ENCODE peak calls at places on chromosome 17, in six cellular contexts. L is IMR-90, D is mesenchymal stem cell, U is neuronal stem cell, Y is colonic mucosa, R is tibial artery. K is an unnamed sample.

GRCh38 chr17:66493283-66494019 is 191.0 kb downstream of the PRKCA start:
- DNase-seq in L (peak), D (peak), U (no peak), Y (no peak), R (no peak), K (no peak)

GRCh38 chr17:56808503-56808902 is 25.2 kb downstream of the C17orf67 start:
- DNase-seq in L (no peak), D (no peak), U (no peak), Y (no peak), R (no peak), K (no peak)

GRCh38 chr17:27667656-27668487 is 36.9 kb downstream of the LGALS9 start:
- DNase-seq in L (no peak), D (no peak), U (no peak), Y (no peak), R (peak), K (no peak)

GRCh38 chr17:7889166-7889584 is 586 bp downstream of the CHD3 start:
- DNase-seq in L (peak), D (peak), U (peak), Y (peak), R (peak), K (peak)

GRCh38 chr17:75047398-75048098 is 523 bp downstream of the KCTD2 start:
- DNase-seq in L (no peak), D (peak), U (peak), Y (peak), R (peak), K (peak)

GRCh38 chr17:5027921-5028320 is 7.3 kb downstream of the SLC52A1 start:
- DNase-seq in L (no peak), D (no peak), U (no peak), Y (no peak), R (no peak), K (no peak)

GRCh38 chr17:13416748-13417363 is 184.9 kb downstream of the HS3ST3A1 start:
- DNase-seq in L (no peak), D (no peak), U (no peak), Y (no peak), R (no peak), K (no peak)

GRCh38 chr17:28552201-28552999 is at the start of gene UNC119:
- DNase-seq in L (peak), D (peak), U (peak), Y (peak), R (peak), K (peak)

GRCh38 chr17:40139566-40140058 is 725 bp upstream of the CASC3 start:
- DNase-seq in L (no peak), D (no peak), U (no peak), Y (peak), R (no peak), K (no peak)

GRCh38 chr17:4998027-4998665 is 396 bp downstream of the KIF1C start:
- DNase-seq in L (no peak), D (peak), U (peak), Y (peak), R (peak), K (peak)

GRCh38 chr17:55089955-55090573 is 121.5 kb downstream of the STXBP4 start:
- DNase-seq in L (peak), D (peak), U (no peak), Y (no peak), R (no peak), K (no peak)

GRCh38 chr17:75138519-75138918 is 7.0 kb upstream of the NT5C start:
- DNase-seq in L (peak), D (no peak), U (no peak), Y (no peak), R (no peak), K (no peak)

GRCh38 chr17:48541574-48542113 is 3.3 kb downstream of the HOXB2 start:
- DNase-seq in L (peak), D (peak), U (no peak), Y (no peak), R (no peak), K (peak)

GRCh38 chr17:46191332-46192210 is 1.7 kb downstream of the KANSL1 start:
- DNase-seq in L (no peak), D (peak), U (peak), Y (peak), R (peak), K (no peak)

GRCh38 chr17:73335591-73336503 is 24.0 kb upstream of the CDC42EP4 start:
- DNase-seq in L (no peak), D (no peak), U (no peak), Y (peak), R (no peak), K (no peak)

GRCh38 chr17:13582776-13583414 is 18.8 kb downstream of the HS3ST3A1 start:
- DNase-seq in L (peak), D (no peak), U (no peak), Y (no peak), R (no peak), K (no peak)

GRCh38 chr17:31158741-31159377 is 64.1 kb downstream of the NF1 start:
- DNase-seq in L (peak), D (peak), U (no peak), Y (no peak), R (no peak), K (no peak)

GRCh38 chr17:83083368-83084201 is 4.2 kb downstream of the METRNL start:
- DNase-seq in L (peak), D (peak), U (no peak), Y (peak), R (no peak), K (no peak)

GRCh38 chr17:32590974-32591373 is 104.2 kb downstream of the CDK5R1 start:
- DNase-seq in L (no peak), D (no peak), U (no peak), Y (no peak), R (no peak), K (no peak)

GRCh38 chr17:32593003-32593402 is 106.2 kb downstream of the CDK5R1 start:
- DNase-seq in L (no peak), D (peak), U (no peak), Y (no peak), R (no peak), K (no peak)

GRCh38 chr17:32596206-32596605 is 109.4 kb downstream of the CDK5R1 start:
- DNase-seq in L (no peak), D (no peak), U (no peak), Y (no peak), R (no peak), K (no peak)

GRCh38 chr17:32591428-32591827 is 104.6 kb downstream of the CDK5R1 start:
- DNase-seq in L (no peak), D (no peak), U (no peak), Y (no peak), R (no peak), K (no peak)

GRCh38 chr17:32596666-32597065 is 109.9 kb downstream of the CDK5R1 start:
- DNase-seq in L (peak), D (no peak), U (no peak), Y (no peak), R (no peak), K (no peak)
- H3K27ac ChIP-seq in L (no peak), D (no peak), U (no peak), Y (no peak), R (no peak), K (no peak)

GRCh38 chr17:76538281-76538931 is 897 bp upstream of the CYGB start:
- DNase-seq in L (no peak), D (peak), U (no peak), Y (no peak), R (peak), K (no peak)
- H3K27ac ChIP-seq in L (no peak), D (no peak), U (no peak), Y (peak), R (no peak), K (peak)

GRCh38 chr17:42411321-42411820 is 11.7 kb downstream of the CAVIN1 start:
- DNase-seq in L (no peak), D (no peak), U (no peak), Y (no peak), R (no peak), K (no peak)
- H3K27ac ChIP-seq in L (peak), D (no peak), U (no peak), Y (no peak), R (peak), K (peak)

GRCh38 chr17:307741-308507 is 44.7 kb downstream of the RPH3AL start:
- DNase-seq in L (no peak), D (no peak), U (no peak), Y (no peak), R (no peak), K (no peak)

GRCh38 chr17:311119-311848 is 41.3 kb downstream of the RPH3AL start:
- DNase-seq in L (no peak), D (no peak), U (no peak), Y (no peak), R (no peak), K (no peak)

GRCh38 chr17:310111-311010 is 42.2 kb downstream of the RPH3AL start:
- DNase-seq in L (no peak), D (no peak), U (peak), Y (no peak), R (no peak), K (no peak)

GRCh38 chr17:307295-307691 is 45.3 kb downstream of the RPH3AL start:
- DNase-seq in L (no peak), D (no peak), U (no peak), Y (no peak), R (no peak), K (no peak)

GRCh38 chr17:309361-309888 is 43.2 kb downstream of the RPH3AL start:
- DNase-seq in L (no peak), D (peak), U (peak), Y (no peak), R (no peak), K (no peak)
- H3K27ac ChIP-seq in L (no peak), D (no peak), U (peak), Y (no peak), R (no peak), K (no peak)

GRCh38 chr17:81049973-81050551 is 15.1 kb downstream of the BAIAP2 start:
- DNase-seq in L (no peak), D (peak), U (no peak), Y (peak), R (no peak), K (peak)

GRCh38 chr17:81050645-81051625 is 16.0 kb downstream of the BAIAP2 start:
- DNase-seq in L (no peak), D (peak), U (no peak), Y (no peak), R (no peak), K (no peak)

GRCh38 chr17:81048827-81049371 is 13.9 kb downstream of the BAIAP2 start:
- DNase-seq in L (no peak), D (peak), U (no peak), Y (no peak), R (no peak), K (no peak)

GRCh38 chr17:81046770-81047359 is 11.9 kb downstream of the BAIAP2 start:
- DNase-seq in L (no peak), D (peak), U (no peak), Y (no peak), R (no peak), K (no peak)

DNA sequence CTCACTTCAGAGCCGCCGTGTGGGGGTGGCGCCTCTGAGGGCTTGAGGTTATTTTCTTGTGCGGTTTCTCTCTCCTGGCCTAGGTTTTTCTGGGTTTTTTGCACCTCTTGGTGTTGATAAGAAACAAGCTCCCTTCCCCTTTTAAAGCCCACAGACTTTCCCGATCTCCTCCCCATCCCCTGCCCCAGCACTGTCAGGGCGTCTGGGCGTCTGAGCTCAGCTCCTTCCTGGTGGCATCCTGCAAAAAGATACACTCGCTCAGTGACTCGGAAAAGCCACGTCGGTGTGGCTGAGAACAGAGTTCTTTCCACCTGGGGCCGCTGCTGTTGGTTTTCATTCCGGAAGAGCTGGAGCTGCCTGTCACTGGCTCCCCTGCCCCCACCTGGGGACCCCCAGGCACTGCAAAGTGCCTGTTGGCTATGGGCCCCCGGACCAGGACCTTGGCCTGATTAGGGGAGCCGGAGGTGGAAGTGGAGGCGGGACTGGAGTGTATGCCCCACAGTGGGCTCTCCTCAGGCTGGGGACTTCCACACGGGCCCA is 14.5 kb downstream of the BAIAP2 start:
- DNase-seq in L (no peak), D (peak), U (no peak), Y (no peak), R (no peak), K (no peak)
- H3K27ac ChIP-seq in L (no peak), D (peak), U (no peak), Y (no peak), R (no peak), K (peak)

GRCh38 chr17:76198702-76199101 is 41.6 kb downstream of the RNF157 start:
- DNase-seq in L (no peak), D (no peak), U (no peak), Y (no peak), R (no peak), K (no peak)
- H3K27ac ChIP-seq in L (no peak), D (no peak), U (no peak), Y (no peak), R (no peak), K (no peak)

GRCh38 chr17:67716405-67716798 is 1.3 kb upstream of the NOL11 start:
- DNase-seq in L (no peak), D (no peak), U (no peak), Y (no peak), R (no peak), K (no peak)
- H3K27ac ChIP-seq in L (no peak), D (peak), U (no peak), Y (no peak), R (no peak), K (no peak)

GRCh38 chr17:77383613-77384608 is 243.1 kb downstream of the SEC14L1 start:
- DNase-seq in L (no peak), D (no peak), U (no peak), Y (no peak), R (peak), K (peak)

GRCh38 chr17:77388384-77389306 is 247.9 kb downstream of the SEC14L1 start:
- DNase-seq in L (no peak), D (peak), U (no peak), Y (no peak), R (no peak), K (no peak)

GRCh38 chr17:77386502-77387192 is 245.9 kb downstream of the SEC14L1 start:
- DNase-seq in L (no peak), D (no peak), U (no peak), Y (no peak), R (no peak), K (no peak)

GRCh38 chr17:77387891-77388290 is 247.1 kb downstream of the SEC14L1 start:
- DNase-seq in L (no peak), D (no peak), U (no peak), Y (no peak), R (no peak), K (no peak)

GRCh38 chr17:77385750-77386501 is 245.2 kb downstream of the SEC14L1 start:
- DNase-seq in L (no peak), D (no peak), U (no peak), Y (no peak), R (peak), K (peak)
- H3K27ac ChIP-seq in L (peak), D (no peak), U (peak), Y (no peak), R (peak), K (peak)

GRCh38 chr17:16247589-16247984 is 30.6 kb downstream of the PIGL start:
- DNase-seq in L (no peak), D (no peak), U (no peak), Y (no peak), R (no peak), K (no peak)

GRCh38 chr17:16251043-16251442 is 34.0 kb downstream of the PIGL start:
- DNase-seq in L (no peak), D (no peak), U (no peak), Y (no peak), R (no peak), K (no peak)

GRCh38 chr17:16251556-16251955 is 34.5 kb downstream of the PIGL start:
- DNase-seq in L (no peak), D (no peak), U (no peak), Y (no peak), R (no peak), K (no peak)

GRCh38 chr17:16255481-16255901 is 38.5 kb downstream of the PIGL start:
- DNase-seq in L (peak), D (no peak), U (peak), Y (peak), R (peak), K (peak)

GRCh38 chr17:16250635-16251034 is 33.6 kb downstream of the PIGL start:
- DNase-seq in L (peak), D (peak), U (no peak), Y (no peak), R (no peak), K (no peak)
- H3K27ac ChIP-seq in L (no peak), D (no peak), U (no peak), Y (no peak), R (no peak), K (no peak)